ENCODE peak calls at places on chromosomes 7 and 10, in five cellular contexts. One of them, this sample, is unnamed.

GRCh38 chr7:37369904-37370303 is 78.8 kb downstream of the ELMO1 start:
- DNase-seq in PC-3: no peak
- DNase-seq in neural crest cell: no peak
- DNase-seq in nephron progenitor cell: no peak
- DNase-seq in upper lobe of left lung: no peak
- DNase-seq in this sample: no peak

GRCh38 chr7:29987083-29987482 is 2.5 kb downstream of the SCRN1 start:
- DNase-seq in upper lobe of left lung: no peak
- DNase-seq in PC-3: peak; percentile 71
- DNase-seq in nephron progenitor cell: no peak
- DNase-seq in neural crest cell: no peak
- DNase-seq in this sample: no peak

GRCh38 chr7:64277630-64278029 is 36.1 kb upstream of the ZNF736 start:
- DNase-seq in upper lobe of left lung: no peak
- DNase-seq in neural crest cell: no peak
- DNase-seq in nephron progenitor cell: no peak
- DNase-seq in PC-3: no peak
- DNase-seq in this sample: no peak

GRCh38 chr10:357201-357950 is 222.1 kb downstream of the ZMYND11 start:
- DNase-seq in neural crest cell: no peak
- DNase-seq in PC-3: no peak
- DNase-seq in upper lobe of left lung: no peak
- DNase-seq in nephron progenitor cell: no peak
- DNase-seq in this sample: no peak

GRCh38 chr7:155324012-155324917 is 26.6 kb downstream of the INSIG1 start:
- DNase-seq in upper lobe of left lung: no peak
- DNase-seq in nephron progenitor cell: no peak
- DNase-seq in neural crest cell: no peak
- DNase-seq in PC-3: no peak
- DNase-seq in this sample: no peak

GRCh38 chr7:151384776-151385625 is 24.8 kb downstream of the WDR86 start:
- DNase-seq in neural crest cell: no peak
- DNase-seq in PC-3: no peak
- DNase-seq in nephron progenitor cell: no peak
- DNase-seq in upper lobe of left lung: no peak
- DNase-seq in this sample: peak; percentile 8

GRCh38 chr10:6068422-6068821 is 6.3 kb upstream of the IL2RA start:
- DNase-seq in PC-3: no peak
- DNase-seq in upper lobe of left lung: peak; percentile 61
- DNase-seq in nephron progenitor cell: no peak
- DNase-seq in neural crest cell: no peak
- DNase-seq in this sample: no peak

GRCh38 chr7:158094671-158095256 is 492.9 kb downstream of the PTPRN2 start:
- DNase-seq in nephron progenitor cell: no peak
- DNase-seq in PC-3: no peak
- DNase-seq in upper lobe of left lung: peak; percentile 10
- DNase-seq in neural crest cell: no peak
- DNase-seq in this sample: no peak

GRCh38 chr10:129562487-129562886 is 95.4 kb downstream of the MGMT start:
- DNase-seq in PC-3: no peak
- DNase-seq in neural crest cell: no peak
- DNase-seq in upper lobe of left lung: no peak
- DNase-seq in nephron progenitor cell: no peak
- DNase-seq in this sample: no peak

GRCh38 chr10:32963102-32963501 is 5.1 kb upstream of the ITGB1 start:
- DNase-seq in upper lobe of left lung: no peak
- DNase-seq in neural crest cell: no peak
- DNase-seq in PC-3: no peak
- DNase-seq in nephron progenitor cell: no peak
- DNase-seq in this sample: no peak

GRCh38 chr10:46228076-46229071 is 58.4 kb upstream of the ANTXRL start:
- DNase-seq in nephron progenitor cell: peak; percentile 78
- DNase-seq in PC-3: peak; percentile 68
- DNase-seq in upper lobe of left lung: peak; percentile 68
- DNase-seq in neural crest cell: peak; percentile 68
- DNase-seq in this sample: no peak

GRCh38 chr10:89440262-89440661 is 25.9 kb downstream of the IFIT5 start:
- DNase-seq in neural crest cell: no peak
- DNase-seq in PC-3: no peak
- DNase-seq in upper lobe of left lung: peak; percentile 80
- DNase-seq in nephron progenitor cell: no peak
- DNase-seq in this sample: no peak

GRCh38 chr10:76218045-76218444 is 786.6 kb downstream of the LRMDA start:
- DNase-seq in PC-3: no peak
- DNase-seq in nephron progenitor cell: no peak
- DNase-seq in upper lobe of left lung: peak; percentile 21
- DNase-seq in neural crest cell: no peak
- DNase-seq in this sample: no peak

GRCh38 chr10:35768731-35769130 is 126.6 kb upstream of the FZD8 start:
- DNase-seq in nephron progenitor cell: no peak
- DNase-seq in upper lobe of left lung: no peak
- DNase-seq in PC-3: no peak
- DNase-seq in neural crest cell: no peak
- DNase-seq in this sample: no peak

GRCh38 chr7:96591159-96591899 is 118.3 kb downstream of the SEM1 start:
- DNase-seq in neural crest cell: no peak
- DNase-seq in upper lobe of left lung: no peak
- DNase-seq in PC-3: peak; percentile 9
- DNase-seq in nephron progenitor cell: no peak
- DNase-seq in this sample: no peak

GRCh38 chr10:92110039-92110794 is 180.7 kb downstream of the CPEB3 start:
- DNase-seq in PC-3: peak; percentile 39
- DNase-seq in upper lobe of left lung: no peak
- DNase-seq in nephron progenitor cell: no peak
- DNase-seq in neural crest cell: no peak
- DNase-seq in this sample: no peak

GRCh38 chr10:79137826-79138225 is 69.1 kb downstream of the ZMIZ1 start:
- DNase-seq in neural crest cell: no peak
- DNase-seq in nephron progenitor cell: peak; percentile 62
- DNase-seq in upper lobe of left lung: peak; percentile 56
- DNase-seq in PC-3: no peak
- DNase-seq in this sample: no peak

GRCh38 chr7:57867884-57868701 is 418.1 kb downstream of the ZNF716 start:
- DNase-seq in nephron progenitor cell: no peak
- DNase-seq in neural crest cell: no peak
- DNase-seq in upper lobe of left lung: no peak
- DNase-seq in PC-3: peak; percentile 33
- DNase-seq in this sample: no peak

GRCh38 chr10:107924458-107924857 is 760.0 kb upstream of the SORCS1 start:
- DNase-seq in nephron progenitor cell: no peak
- DNase-seq in upper lobe of left lung: no peak
- DNase-seq in neural crest cell: no peak
- DNase-seq in PC-3: peak; percentile 47
- DNase-seq in this sample: no peak

GRCh38 chr10:1369665-1370064 is 313.5 kb downstream of the WDR37 start:
- DNase-seq in upper lobe of left lung: no peak
- DNase-seq in PC-3: no peak
- DNase-seq in neural crest cell: no peak
- DNase-seq in nephron progenitor cell: no peak
- DNase-seq in this sample: no peak

GRCh38 chr7:102469972-102470825 is 5.4 kb downstream of the LRWD1 start:
- DNase-seq in PC-3: no peak
- DNase-seq in nephron progenitor cell: peak; percentile 2
- DNase-seq in neural crest cell: no peak
- DNase-seq in upper lobe of left lung: no peak
- DNase-seq in this sample: no peak

GRCh38 chr10:124026337-124026939 is 67.0 kb downstream of the CHST15 start:
- DNase-seq in nephron progenitor cell: no peak
- DNase-seq in neural crest cell: no peak
- DNase-seq in upper lobe of left lung: no peak
- DNase-seq in PC-3: no peak
- DNase-seq in this sample: no peak

GRCh38 chr10:124263726-124264125 is 155.0 kb downstream of the OAT start:
- DNase-seq in nephron progenitor cell: no peak
- DNase-seq in PC-3: no peak
- DNase-seq in neural crest cell: no peak
- DNase-seq in upper lobe of left lung: no peak
- DNase-seq in this sample: no peak

GRCh38 chr7:149727053-149727452 is 46.3 kb downstream of the ZNF467 start:
- DNase-seq in nephron progenitor cell: no peak
- DNase-seq in neural crest cell: no peak
- DNase-seq in PC-3: no peak
- DNase-seq in upper lobe of left lung: no peak
- DNase-seq in this sample: no peak

GRCh38 chr10:112265745-112266144 is 17.5 kb upstream of the TECTB start:
- DNase-seq in upper lobe of left lung: no peak
- DNase-seq in neural crest cell: no peak
- DNase-seq in PC-3: no peak
- DNase-seq in nephron progenitor cell: no peak
- DNase-seq in this sample: no peak

GRCh38 chr7:32858648-32859047 is 32.9 kb downstream of the KBTBD2 start:
- DNase-seq in neural crest cell: no peak
- DNase-seq in nephron progenitor cell: no peak
- DNase-seq in upper lobe of left lung: no peak
- DNase-seq in PC-3: no peak
- DNase-seq in this sample: no peak

GRCh38 chr10:94286898-94287297 is 75.8 kb downstream of the NOC3L start:
- DNase-seq in PC-3: no peak
- DNase-seq in neural crest cell: no peak
- DNase-seq in upper lobe of left lung: no peak
- DNase-seq in nephron progenitor cell: no peak
- DNase-seq in this sample: no peak

GRCh38 chr7:130421685-130422084 is 19.1 kb downstream of the CEP41 start:
- DNase-seq in upper lobe of left lung: peak; percentile 65
- DNase-seq in PC-3: no peak
- DNase-seq in nephron progenitor cell: no peak
- DNase-seq in neural crest cell: no peak
- DNase-seq in this sample: no peak

GRCh38 chr10:106224676-106225075 is 939.8 kb downstream of the SORCS1 start:
- DNase-seq in neural crest cell: no peak
- DNase-seq in PC-3: peak; percentile 81
- DNase-seq in upper lobe of left lung: no peak
- DNase-seq in nephron progenitor cell: no peak
- DNase-seq in this sample: no peak

GRCh38 chr10:98621630-98622029 is 174.9 kb upstream of the HPS1 start:
- DNase-seq in nephron progenitor cell: peak; percentile 11
- DNase-seq in upper lobe of left lung: no peak
- DNase-seq in PC-3: no peak
- DNase-seq in neural crest cell: no peak
- DNase-seq in this sample: no peak

GRCh38 chr10:110845372-110845755 is 26.4 kb upstream of the PDCD4 start:
- DNase-seq in nephron progenitor cell: no peak
- DNase-seq in upper lobe of left lung: no peak
- DNase-seq in neural crest cell: no peak
- DNase-seq in PC-3: no peak
- DNase-seq in this sample: no peak

GRCh38 chr10:71761541-71762113 is 11.7 kb downstream of the VSIR start:
- DNase-seq in neural crest cell: no peak
- DNase-seq in upper lobe of left lung: no peak
- DNase-seq in nephron progenitor cell: no peak
- DNase-seq in PC-3: no peak
- DNase-seq in this sample: no peak
- TF ChIP-seq CTCF in neural crest cell: no peak
- TF ChIP-seq CTCF in upper lobe of left lung: no peak
- TF ChIP-seq CTCF in nephron progenitor cell: no peak
- TF ChIP-seq CTCF in PC-3: no peak
- TF ChIP-seq CTCF in this sample: no peak

DNA sequence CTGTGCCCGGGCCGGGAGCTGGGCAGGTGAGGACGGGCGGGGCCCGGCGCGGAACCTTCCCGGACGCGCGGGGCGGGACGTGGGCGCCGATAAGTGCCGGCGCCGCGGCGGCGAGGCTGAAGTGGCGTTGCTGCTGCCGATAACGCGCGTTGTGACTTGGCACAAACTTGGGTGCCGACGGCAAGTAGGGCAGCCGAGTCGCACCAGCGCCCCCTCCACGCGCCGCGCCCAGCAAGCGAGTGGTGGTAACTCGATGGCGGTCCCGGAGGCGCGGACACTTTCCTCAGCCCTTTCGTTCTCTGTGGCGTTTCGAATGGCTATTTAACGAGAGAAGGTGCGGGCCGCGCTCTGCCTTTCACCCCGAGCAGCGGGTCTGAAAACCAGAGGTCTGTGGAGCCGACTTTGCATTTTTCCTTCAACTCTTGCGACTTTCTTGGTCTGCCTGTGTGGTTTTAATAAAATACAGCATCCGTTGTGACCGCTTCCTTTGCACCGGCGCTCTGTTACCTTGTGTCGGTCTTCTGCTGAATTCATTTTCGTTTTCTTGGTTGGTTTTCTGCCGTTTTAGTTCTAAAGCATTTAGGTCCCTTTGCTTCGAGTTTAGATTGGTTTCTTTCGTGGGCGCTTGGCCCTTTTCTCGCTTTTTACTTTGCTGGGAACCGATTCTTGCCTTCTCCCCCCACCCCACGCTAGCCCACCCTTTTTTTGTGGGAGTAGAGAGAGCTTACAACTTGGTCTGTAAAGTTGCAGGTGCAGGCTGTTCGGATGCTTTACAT is 704 bp downstream of the STK17A start:
- DNase-seq in PC-3: peak; percentile 50
- DNase-seq in neural crest cell: peak; percentile 41
- DNase-seq in nephron progenitor cell: peak; percentile 69
- DNase-seq in upper lobe of left lung: peak; percentile 85
- DNase-seq in this sample: peak; percentile 63
- TF ChIP-seq CTCF in PC-3: no peak
- TF ChIP-seq CTCF in neural crest cell: peak; percentile 29
- TF ChIP-seq CTCF in nephron progenitor cell: no peak
- TF ChIP-seq CTCF in upper lobe of left lung: no peak
- TF ChIP-seq CTCF in this sample: no peak

GRCh38 chr10:10366836-10367235 is 650.8 kb upstream of the CELF2 start:
- DNase-seq in PC-3: no peak
- DNase-seq in neural crest cell: no peak
- DNase-seq in nephron progenitor cell: no peak
- DNase-seq in upper lobe of left lung: no peak
- DNase-seq in this sample: no peak
- TF ChIP-seq CTCF in PC-3: no peak
- TF ChIP-seq CTCF in neural crest cell: no peak
- TF ChIP-seq CTCF in nephron progenitor cell: no peak
- TF ChIP-seq CTCF in upper lobe of left lung: no peak
- TF ChIP-seq CTCF in this sample: no peak

GRCh38 chr7:117384693-117385092 is 42.6 kb downstream of the ASZ1 start:
- DNase-seq in PC-3: no peak
- DNase-seq in neural crest cell: no peak
- DNase-seq in upper lobe of left lung: no peak
- DNase-seq in nephron progenitor cell: no peak
- DNase-seq in this sample: no peak

GRCh38 chr7:117381357-117381756 is 45.9 kb downstream of the ASZ1 start:
- DNase-seq in neural crest cell: no peak
- DNase-seq in upper lobe of left lung: no peak
- DNase-seq in nephron progenitor cell: no peak
- DNase-seq in PC-3: no peak
- DNase-seq in this sample: no peak

GRCh38 chr7:117383826-117384225 is 43.5 kb downstream of the ASZ1 start:
- DNase-seq in upper lobe of left lung: no peak
- DNase-seq in PC-3: no peak
- DNase-seq in neural crest cell: no peak
- DNase-seq in nephron progenitor cell: no peak
- DNase-seq in this sample: no peak

GRCh38 chr7:117386125-117386709 is 41.1 kb downstream of the ASZ1 start:
- DNase-seq in PC-3: peak; percentile 14
- DNase-seq in neural crest cell: no peak
- DNase-seq in nephron progenitor cell: no peak
- DNase-seq in upper lobe of left lung: no peak
- DNase-seq in this sample: no peak

GRCh38 chr7:117385340-117386124 is 41.8 kb downstream of the ASZ1 start:
- DNase-seq in PC-3: peak; percentile 51
- DNase-seq in upper lobe of left lung: no peak
- DNase-seq in nephron progenitor cell: no peak
- DNase-seq in neural crest cell: no peak
- DNase-seq in this sample: no peak
- TF ChIP-seq CTCF in PC-3: peak; percentile 72
- TF ChIP-seq CTCF in upper lobe of left lung: no peak
- TF ChIP-seq CTCF in nephron progenitor cell: no peak
- TF ChIP-seq CTCF in neural crest cell: peak; percentile 67
- TF ChIP-seq CTCF in this sample: no peak

GRCh38 chr10:71850745-71851629 is at the start of gene PSAP:
- DNase-seq in neural crest cell: peak; percentile 98
- DNase-seq in nephron progenitor cell: peak; percentile 99
- DNase-seq in upper lobe of left lung: peak; percentile 99
- DNase-seq in PC-3: peak; percentile 97
- DNase-seq in this sample: peak; percentile 96
- TF ChIP-seq CTCF in neural crest cell: no peak
- TF ChIP-seq CTCF in nephron progenitor cell: no peak
- TF ChIP-seq CTCF in upper lobe of left lung: no peak
- TF ChIP-seq CTCF in PC-3: no peak
- TF ChIP-seq CTCF in this sample: no peak